ENCODE peak calls at places on chromosomes 3 and 15, in seven cellular contexts. B, R, Z, A, J, C and L are unnamed samples.

GRCh38 chr3:19267040-19267439 is 118.7 kb downstream of the KCNH8 start:
- DNase-seq in Z (no peak), C (no peak), J (no peak), R (no peak), B (no peak), A (no peak), L (no peak)

GRCh38 chr3:118488751-118489150 is 545.9 kb downstream of the IGSF11 start:
- DNase-seq in B (no peak), J (no peak), R (no peak), A (no peak), C (no peak), Z (no peak), L (no peak)

GRCh38 chr15:84840741-84841429 is 23.7 kb downstream of the ALPK3 start:
- DNase-seq in B (peak), C (no peak), Z (no peak), J (peak), A (peak), R (no peak), L (no peak)

GRCh38 chr3:46646700-46647099 is 34.4 kb downstream of the FAM240A start:
- DNase-seq in B (no peak), A (no peak), J (no peak), Z (no peak), C (peak), R (no peak), L (no peak)

GRCh38 chr3:111915905-111916304 is 56.8 kb downstream of the PHLDB2 start:
- DNase-seq in R (no peak), J (no peak), A (no peak), Z (no peak), C (no peak), B (no peak), L (no peak)

GRCh38 chr3:113205481-113205880 is 5.9 kb upstream of the BOC start:
- DNase-seq in Z (no peak), A (no peak), J (no peak), B (no peak), R (peak), C (no peak), L (no peak)

GRCh38 chr3:78887608-78888011 is 880.2 kb downstream of the ROBO1 start:
- DNase-seq in Z (no peak), R (no peak), J (no peak), B (no peak), A (no peak), C (no peak), L (peak)

GRCh38 chr3:147943265-147943945 is 534.2 kb downstream of the ZIC1 start:
- DNase-seq in R (no peak), C (no peak), Z (no peak), A (no peak), B (peak), J (no peak), L (no peak)

GRCh38 chr15:89912145-89912673 is 543 bp downstream of the ARPIN start:
- DNase-seq in C (peak), J (no peak), Z (no peak), A (peak), B (no peak), R (no peak), L (no peak)

GRCh38 chr3:134709563-134710312 is 58.9 kb upstream of the KY start:
- DNase-seq in R (no peak), B (no peak), Z (no peak), C (no peak), J (no peak), A (no peak), L (no peak)

GRCh38 chr3:49098429-49098828 is 4.6 kb upstream of the QRICH1 start:
- DNase-seq in R (no peak), J (no peak), Z (peak), C (no peak), B (no peak), A (peak), L (no peak)

GRCh38 chr3:5126586-5126985 is 4.5 kb downstream of the ARL8B start:
- DNase-seq in J (no peak), R (no peak), B (no peak), Z (no peak), A (no peak), C (no peak), L (no peak)

GRCh38 chr3:52346623-52347530 is 30.8 kb downstream of the DNAH1 start:
- DNase-seq in A (no peak), Z (no peak), C (no peak), J (no peak), R (no peak), B (no peak), L (no peak)

GRCh38 chr3:190877925-190878324 is 15.4 kb upstream of the GMNC start:
- DNase-seq in R (no peak), A (peak), J (no peak), C (peak), B (no peak), Z (peak), L (no peak)

GRCh38 chr15:88637841-88638625 is 783 bp upstream of the ISG20 start:
- DNase-seq in B (no peak), A (no peak), R (no peak), J (peak), Z (no peak), C (no peak), L (no peak)

GRCh38 chr3:35321008-35321407 is 318.3 kb upstream of the ARPP21 start:
- DNase-seq in Z (no peak), R (no peak), A (no peak), J (no peak), B (no peak), C (no peak), L (no peak)

GRCh38 chr15:47618216-47618615 is 99.1 kb upstream of the SEMA6D start:
- DNase-seq in C (no peak), J (no peak), B (no peak), A (no peak), R (no peak), Z (no peak), L (no peak)

GRCh38 chr15:50134524-50135024 is 15.5 kb upstream of the ATP8B4 start:
- DNase-seq in R (no peak), J (no peak), Z (no peak), A (no peak), C (no peak), B (no peak), L (no peak)

GRCh38 chr3:59839283-59839682 is 789.5 kb upstream of the CFAP20DC start:
- DNase-seq in Z (no peak), A (no peak), R (no peak), J (no peak), B (no peak), C (no peak), L (no peak)

GRCh38 chr3:183156266-183156665 is 6.3 kb downstream of the LAMP3 start:
- DNase-seq in B (no peak), R (no peak), C (no peak), J (no peak), A (no peak), Z (no peak), L (no peak)

GRCh38 chr3:182491571-182491970 is 301.7 kb upstream of the ATP11B start:
- DNase-seq in Z (no peak), R (no peak), B (no peak), C (no peak), J (no peak), A (no peak), L (no peak)

GRCh38 chr3:135895106-135895733 is 70.3 kb upstream of the PPP2R3A start:
- DNase-seq in A (peak), B (peak), C (peak), R (peak), Z (peak), J (peak), L (peak)

GRCh38 chr15:31082771-31083393 is 18.6 kb downstream of the TRPM1 start:
- DNase-seq in A (no peak), R (no peak), B (no peak), J (no peak), Z (no peak), C (no peak), L (no peak)

GRCh38 chr3:51675201-51675611 is 4.2 kb downstream of the TEX264 start:
- DNase-seq in Z (no peak), J (no peak), A (no peak), C (no peak), R (no peak), B (no peak), L (no peak)

GRCh38 chr3:110929811-110930210 is 141.8 kb upstream of the NECTIN3 start:
- DNase-seq in J (no peak), Z (no peak), B (no peak), A (no peak), C (no peak), R (no peak), L (no peak)

GRCh38 chr3:30368978-30369377 is 237.4 kb upstream of the TGFBR2 start:
- DNase-seq in A (no peak), C (no peak), Z (no peak), R (no peak), B (no peak), J (no peak), L (no peak)

GRCh38 chr3:43647331-43648166 is 25.7 kb upstream of the ANO10 start:
- DNase-seq in A (no peak), J (no peak), R (no peak), Z (no peak), C (no peak), B (no peak), L (no peak)

DNA sequence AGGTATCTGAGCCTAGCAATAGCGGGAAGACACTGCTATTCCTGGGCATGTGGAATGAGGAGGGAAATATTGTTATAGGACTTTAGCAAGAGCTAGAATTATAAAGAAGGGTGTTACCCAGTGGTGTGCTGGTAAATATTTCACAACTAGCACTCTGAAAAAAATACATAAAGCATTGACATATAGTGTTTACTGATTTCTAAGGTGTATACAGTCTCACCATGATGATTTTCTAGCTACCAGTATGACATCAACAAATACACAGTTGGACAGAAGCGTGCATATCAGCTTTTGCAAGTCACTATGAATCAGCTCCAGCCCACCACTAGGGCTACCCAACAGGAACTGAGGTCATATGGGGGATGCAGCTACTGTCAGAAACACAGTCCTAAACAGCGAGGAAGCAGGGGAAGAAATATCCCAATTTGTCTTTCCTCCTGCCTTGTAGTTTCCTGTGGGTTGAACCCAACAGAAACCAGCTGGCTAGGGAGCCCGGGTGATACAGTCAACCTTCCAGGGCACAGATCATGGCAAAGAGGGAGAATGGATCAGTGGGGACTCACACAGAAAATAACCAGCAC is 39.6 kb downstream of the HGD start:
- DNase-seq in C (no peak), Z (peak), B (no peak), J (no peak), A (no peak), R (no peak), L (no peak)
- TF ChIP-seq JUND in C (no peak), Z (peak), B (no peak), J (no peak), A (no peak), R (no peak), L (no peak)

GRCh38 chr3:141368925-141369794 is 856 bp downstream of the ZBTB38 start:
- DNase-seq in C (no peak), J (no peak), Z (peak), B (no peak), A (no peak), R (no peak), L (no peak)

GRCh38 chr3:141367038-141367730 is 1.1 kb upstream of the ZBTB38 start:
- DNase-seq in B (peak), J (no peak), A (no peak), C (no peak), R (no peak), Z (no peak), L (no peak)

GRCh38 chr3:141368062-141368924 is at the start of gene ZBTB38:
- DNase-seq in J (peak), B (peak), C (peak), A (peak), R (peak), Z (peak), L (no peak)

GRCh38 chr3:141365206-141365605 is 3.1 kb upstream of the ZBTB38 start:
- DNase-seq in C (no peak), J (no peak), A (no peak), B (no peak), Z (no peak), R (no peak), L (no peak)

GRCh38 chr3:141366285-141367037 is 1.8 kb upstream of the ZBTB38 start:
- DNase-seq in J (peak), Z (peak), C (no peak), A (no peak), R (peak), B (peak), L (no peak)
- TF ChIP-seq JUND in J (no peak), Z (peak), C (no peak), A (no peak), R (peak), B (no peak), L (no peak)

GRCh38 chr15:98812711-98813441 is 164.5 kb downstream of the IGF1R start:
- DNase-seq in C (no peak), J (peak), R (no peak), B (no peak), A (no peak), Z (no peak), L (no peak)
- TF ChIP-seq JUND in C (no peak), J (no peak), R (no peak), B (no peak), A (no peak), Z (no peak), L (no peak)

DNA sequence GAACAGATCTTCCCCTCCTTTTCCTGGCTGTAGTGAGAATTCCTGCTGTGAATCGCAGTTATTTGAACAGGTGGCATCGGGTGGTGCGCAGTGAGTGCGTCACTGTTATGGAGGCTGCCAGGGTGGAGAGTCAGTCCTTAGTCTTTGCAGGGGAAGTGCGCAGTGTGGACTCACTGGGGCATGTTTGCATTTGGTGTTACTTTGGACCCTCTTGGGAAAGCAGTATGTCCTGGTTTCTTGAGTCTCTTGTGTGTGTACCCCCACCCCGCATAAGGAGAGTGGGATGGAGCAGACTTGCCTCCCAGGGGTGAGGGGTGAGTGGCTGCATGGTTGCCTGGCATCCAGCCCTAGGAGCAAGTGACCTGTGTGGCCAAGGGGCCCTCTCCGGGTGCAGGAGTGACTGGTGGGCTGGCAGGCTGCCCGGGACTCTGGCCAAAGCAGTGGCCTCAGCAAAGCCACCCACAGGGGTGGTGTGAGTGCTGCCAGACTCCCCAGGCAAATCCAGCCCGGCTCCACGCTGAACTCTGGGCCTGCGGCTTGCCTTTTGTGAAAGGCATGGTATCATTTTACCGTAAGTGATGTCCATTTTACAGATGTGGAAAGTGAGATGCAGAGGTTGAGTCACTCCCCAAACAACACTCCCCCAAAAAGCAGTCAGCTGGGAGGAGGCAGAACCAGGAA is 46.4 kb downstream of the DNASE1L3 start:
- DNase-seq in A (peak), C (no peak), R (no peak), B (no peak), Z (no peak), J (no peak), L (no peak)
- TF ChIP-seq JUND in A (no peak), C (no peak), R (no peak), B (no peak), Z (no peak), J (no peak), L (no peak)

GRCh38 chr3:29183346-29184087 is 97.4 kb upstream of the RBMS3 start:
- DNase-seq in B (no peak), Z (no peak), J (no peak), R (no peak), C (no peak), A (no peak), L (no peak)
- TF ChIP-seq JUND in B (no peak), Z (no peak), J (no peak), R (no peak), C (no peak), A (peak), L (no peak)

GRCh38 chr3:186021673-186022362 is 84.0 kb upstream of the TRA2B start:
- DNase-seq in J (no peak), R (no peak), Z (no peak), A (peak), C (no peak), B (no peak), L (no peak)

GRCh38 chr3:186025161-186025560 is 83.7 kb downstream of the ETV5 start:
- DNase-seq in B (no peak), J (no peak), Z (no peak), A (no peak), R (no peak), C (no peak), L (no peak)

GRCh38 chr3:186024210-186024609 is 84.7 kb downstream of the ETV5 start:
- DNase-seq in B (no peak), C (no peak), A (no peak), J (no peak), Z (no peak), R (no peak), L (no peak)

GRCh38 chr3:186022931-186023330 is 85.1 kb upstream of the TRA2B start:
- DNase-seq in A (no peak), J (no peak), B (no peak), C (no peak), Z (no peak), R (no peak), L (no peak)
- TF ChIP-seq JUND in A (no peak), J (no peak), B (no peak), C (no peak), Z (no peak), R (no peak), L (no peak)